ENCODE peak calls at places on chromosome 20, in six cellular contexts. Y is BJ; V is NCI-H2171; Q is activated CD8-positive, alpha-beta memory T cell treated with anti-CD3 and anti-CD28 coated beads for 4 hours; W is hippocampal formation; X is MCF 10A. Z is an unnamed sample.

GRCh38 chr20:44494266-44494665 is 18.6 kb downstream of the TTPAL start:
- DNase-seq in Y (peak), V (no peak), Q (no peak), W (no peak), X (peak), Z (no peak)

GRCh38 chr20:642398-643174 is 10.4 kb downstream of the SRXN1 start:
- DNase-seq in Y (no peak), V (no peak), Q (no peak), W (peak), X (no peak), Z (no peak)

GRCh38 chr20:51318058-51318960 is 224.2 kb downstream of the NFATC2 start:
- DNase-seq in Y (no peak), V (peak), Q (no peak), W (no peak), X (peak), Z (peak)

GRCh38 chr20:11057624-11058023 is 383.8 kb upstream of the JAG1 start:
- DNase-seq in Y (no peak), V (no peak), Q (no peak), W (no peak), X (peak), Z (no peak)

GRCh38 chr20:19828233-19828632 is 70.2 kb downstream of the RIN2 start:
- DNase-seq in Y (no peak), V (no peak), Q (no peak), W (no peak), X (peak), Z (no peak)

GRCh38 chr20:44326391-44327159 is 10.3 kb upstream of the R3HDML start:
- DNase-seq in Y (no peak), V (no peak), Q (no peak), W (no peak), X (no peak), Z (no peak)

GRCh38 chr20:64222273-64222672 is 33.3 kb upstream of the PCMTD2 start:
- DNase-seq in Y (no peak), V (no peak), Q (no peak), W (no peak), X (peak), Z (no peak)

GRCh38 chr20:62344782-62345181 is 22.3 kb downstream of the LAMA5 start:
- DNase-seq in Y (no peak), V (no peak), Q (no peak), W (no peak), X (no peak), Z (no peak)

GRCh38 chr20:3889489-3890409 is 562 bp downstream of the PANK2 start:
- DNase-seq in Y (no peak), V (peak), Q (no peak), W (no peak), X (peak), Z (peak)

GRCh38 chr20:51811040-51811351 is 8.7 kb upstream of the SALL4 start:
- DNase-seq in Y (no peak), V (no peak), Q (no peak), W (no peak), X (peak), Z (no peak)